ENCODE peak calls at places on chromosome X, in seven cellular contexts. A is NCI-H187 treated with DMSO at 0.1 percent for 48 hours; K is stimulated activated CD4-positive, alpha-beta T cell treated with anti-CD3 and anti-CD28 coated beads, Interleukin-15, amount 100 ng/mL, for 24 hours; T is HuH-7; I is GM12892; M is stimulated activated CD8-positive, alpha-beta memory T cell treated with anti-CD3 and anti-CD28 coated beads, Interleukin-12 subunit alpha, Interleukin-12 subunit beta, amount 100 ng/mL, for 4 hours; U is NCI-H1092. E is an unnamed sample.

GRCh38 chrX:20309796-20310195 is 43.1 kb upstream of the RPS6KA3 start:
- DNase-seq in A (no peak), K (no peak), T (no peak), I (no peak), M (no peak), U (no peak), E (peak; percentile 74)

GRCh38 chrX:13938053-13938765 is 91.5 kb downstream of the GEMIN8 start:
- DNase-seq in A (no peak), K (peak; percentile 5), T (no peak), I (no peak), M (no peak), U (peak; percentile 32), E (no peak)

GRCh38 chrX:15854080-15854655 is 445 bp downstream of the AP1S2 start:
- DNase-seq in A (no peak), K (peak; percentile 39), T (peak; percentile 24), I (peak; percentile 26), M (no peak), U (no peak), E (no peak)

GRCh38 chrX:8890794-8891193 is 89.6 kb upstream of the FAM9A start:
- DNase-seq in A (no peak), K (no peak), T (no peak), I (no peak), M (no peak), U (no peak), E (no peak)

GRCh38 chrX:5650904-5651303 is 577.8 kb downstream of the NLGN4X start:
- DNase-seq in A (no peak), K (no peak), T (no peak), I (no peak), M (no peak), U (no peak), E (no peak)

GRCh38 chrX:118231464-118231863 is 114.4 kb upstream of the WDR44 start:
- DNase-seq in A (no peak), K (no peak), T (no peak), I (no peak), M (no peak), U (no peak), E (peak; percentile 5)

GRCh38 chrX:31589503-31589902 is 517.7 kb upstream of the FTHL17 start:
- DNase-seq in A (no peak), K (no peak), T (no peak), I (no peak), M (no peak), U (no peak), E (no peak)

GRCh38 chrX:106177106-106177981 is 9.2 kb downstream of the PWWP3B start:
- DNase-seq in A (no peak), K (no peak), T (peak; percentile 25), I (no peak), M (no peak), U (no peak), E (no peak)

GRCh38 chrX:129737921-129738320 is 858 bp upstream of the XPNPEP2 start:
- DNase-seq in A (no peak), K (no peak), T (no peak), I (no peak), M (no peak), U (no peak), E (peak; percentile 42)

GRCh38 chrX:45309096-45309495 is 108.4 kb upstream of the DIPK2B start:
- DNase-seq in A (no peak), K (no peak), T (no peak), I (no peak), M (no peak), U (no peak), E (peak; percentile 26)

GRCh38 chrX:45068555-45068954 is 132.1 kb downstream of the DIPK2B start:
- DNase-seq in A (no peak), K (no peak), T (no peak), I (no peak), M (no peak), U (no peak), E (no peak)

GRCh38 chrX:34563061-34563460 is 94.0 kb downstream of the TMEM47 start:
- DNase-seq in A (no peak), K (no peak), T (no peak), I (no peak), M (no peak), U (no peak), E (no peak)

GRCh38 chrX:14801136-14801535 is 71.7 kb downstream of the FANCB start:
- DNase-seq in A (no peak), K (no peak), T (no peak), I (no peak), M (no peak), U (no peak), E (peak; percentile 71)

GRCh38 chrX:151176351-151176750 is at the start of gene GPR50:
- DNase-seq in A (no peak), K (no peak), T (no peak), I (no peak), M (no peak), U (no peak), E (no peak)

GRCh38 chrX:9433596-9433995 is 31.3 kb upstream of the TBL1X start:
- DNase-seq in A (no peak), K (no peak), T (no peak), I (no peak), M (no peak), U (no peak), E (peak; percentile 25)

E was measured in AG10803.